ENCODE peak calls at places on chromosomes 12 and 14, in nine cellular contexts. I is IMR-90; H is mucosa of descending colon; L is tibial artery; P is spleen; C is body of pancreas; G is CD8-positive, alpha-beta memory T cell; X is psoas muscle; W is OCI-LY7. D is an unnamed sample.
A peak's percentile ranks its signal among the peaks of the same experiment; 100 is the strongest.

GRCh38 chr12:70367268-70368141 is 1.4 kb downstream of the KCNMB4 start:
- DNase-seq in I (peak; percentile 11), H (peak; percentile 5), L (no peak), P (no peak), C (no peak), G (no peak), X (no peak), W (peak; percentile 18), D (no peak)

GRCh38 chr12:110373962-110374611 is 29.4 kb downstream of the ANAPC7 start:
- DNase-seq in I (no peak), H (no peak), L (no peak), P (no peak), C (no peak), G (no peak), X (no peak), W (no peak), D (no peak)

GRCh38 chr14:23033801-23034497 is 751 bp downstream of the PSMB5 start:
- DNase-seq in I (no peak), H (no peak), L (no peak), P (no peak), C (no peak), G (no peak), X (no peak), W (no peak), D (no peak)

GRCh38 chr12:108888031-108888430 is 8.1 kb downstream of the DAO start:
- DNase-seq in I (no peak), H (no peak), L (no peak), P (peak; percentile 43), C (peak; percentile 13), G (no peak), X (no peak), W (no peak), D (no peak)

GRCh38 chr12:15037091-15037723 is 64.4 kb downstream of the PDE6H start:
- DNase-seq in I (no peak), H (no peak), L (no peak), P (no peak), C (no peak), G (no peak), X (no peak), W (no peak), D (no peak)

GRCh38 chr12:93743999-93744689 is 67.0 kb downstream of the CRADD start:
- DNase-seq in I (no peak), H (no peak), L (no peak), P (no peak), C (no peak), G (no peak), X (no peak), W (no peak), D (no peak)

GRCh38 chr14:38731962-38732361 is 371.1 kb downstream of the SEC23A start:
- DNase-seq in I (no peak), H (no peak), L (no peak), P (no peak), C (no peak), G (no peak), X (no peak), W (no peak), D (no peak)

GRCh38 chr14:63011609-63012008 is 33.6 kb downstream of the KCNH5 start:
- DNase-seq in I (peak; percentile 6), H (no peak), L (no peak), P (no peak), C (no peak), G (no peak), X (no peak), W (no peak), D (no peak)

GRCh38 chr12:70812124-70812523 is 108.4 kb downstream of the PTPRR start:
- DNase-seq in I (no peak), H (peak; percentile 80), L (no peak), P (no peak), C (no peak), G (no peak), X (no peak), W (no peak), D (no peak)

GRCh38 chr14:70036665-70037064 is 152.1 kb downstream of the SLC8A3 start:
- DNase-seq in I (no peak), H (no peak), L (no peak), P (no peak), C (no peak), G (no peak), X (no peak), W (no peak), D (no peak)

GRCh38 chr12:12004524-12004923 is 66.2 kb upstream of the BCL2L14 start:
- DNase-seq in I (no peak), H (no peak), L (no peak), P (no peak), C (no peak), G (no peak), X (no peak), W (no peak), D (no peak)

GRCh38 chr12:112762753-112763152 is 28.8 kb upstream of the RPH3A start:
- DNase-seq in I (no peak), H (no peak), L (no peak), P (no peak), C (no peak), G (no peak), X (no peak), W (no peak), D (no peak)

GRCh38 chr14:69643430-69644200 is 32.2 kb downstream of the SUSD6 start:
- DNase-seq in I (peak; percentile 84), H (peak; percentile 91), L (no peak), P (no peak), C (peak; percentile 91), G (no peak), X (peak; percentile 64), W (no peak), D (peak; percentile 80)

GRCh38 chr12:117809509-117809908 is 159.3 kb downstream of the KSR2 start:
- DNase-seq in I (no peak), H (no peak), L (no peak), P (no peak), C (no peak), G (no peak), X (no peak), W (no peak), D (no peak)

GRCh38 chr12:130856088-130856487 is 15.8 kb upstream of the RAN start:
- DNase-seq in I (no peak), H (no peak), L (no peak), P (no peak), C (no peak), G (no peak), X (no peak), W (no peak), D (no peak)

GRCh38 chr12:121805171-121805687 is 1.4 kb downstream of the SETD1B start:
- DNase-seq in I (no peak), H (no peak), L (no peak), P (peak; percentile 83), C (no peak), G (peak; percentile 43), X (peak; percentile 17), W (peak; percentile 53), D (no peak)

GRCh38 chr12:52380271-52380694 is 5.2 kb downstream of the KRT84 start:
- DNase-seq in I (no peak), H (peak; percentile 61), L (no peak), P (no peak), C (peak; percentile 49), G (no peak), X (no peak), W (no peak), D (peak; percentile 74)

GRCh38 chr14:31934767-31935266 is 142.3 kb upstream of the ARHGAP5 start:
- DNase-seq in I (peak; percentile 41), H (peak; percentile 76), L (no peak), P (no peak), C (peak; percentile 47), G (no peak), X (no peak), W (no peak), D (no peak)

GRCh38 chr12:59578239-59578638 is 17.6 kb upstream of the SLC16A7 start:
- DNase-seq in I (no peak), H (no peak), L (no peak), P (no peak), C (no peak), G (peak; percentile 40), X (no peak), W (no peak), D (no peak)

GRCh38 chr12:66692170-66692569 is 13.3 kb upstream of the GRIP1 start:
- DNase-seq in I (no peak), H (no peak), L (no peak), P (no peak), C (no peak), G (no peak), X (no peak), W (peak; percentile 35), D (no peak)

GRCh38 chr14:36658091-36659009 is 3.3 kb upstream of the PAX9 start:
- DNase-seq in I (no peak), H (no peak), L (no peak), P (no peak), C (no peak), G (no peak), X (no peak), W (no peak), D (no peak)
- H3K9me3 ChIP-seq in I (peaks cover 14% of the 10 kb centered on the region), H (no peaks in the 10 kb centered on the region), L (no peaks in the 10 kb centered on the region), P (peaks cover 3% of the 10 kb centered on the region), C (no peaks in the 10 kb centered on the region), G (no peaks in the 10 kb centered on the region), X (no peaks in the 10 kb centered on the region), W (no peaks in the 10 kb centered on the region), D (no peaks in the 10 kb centered on the region)

DNA sequence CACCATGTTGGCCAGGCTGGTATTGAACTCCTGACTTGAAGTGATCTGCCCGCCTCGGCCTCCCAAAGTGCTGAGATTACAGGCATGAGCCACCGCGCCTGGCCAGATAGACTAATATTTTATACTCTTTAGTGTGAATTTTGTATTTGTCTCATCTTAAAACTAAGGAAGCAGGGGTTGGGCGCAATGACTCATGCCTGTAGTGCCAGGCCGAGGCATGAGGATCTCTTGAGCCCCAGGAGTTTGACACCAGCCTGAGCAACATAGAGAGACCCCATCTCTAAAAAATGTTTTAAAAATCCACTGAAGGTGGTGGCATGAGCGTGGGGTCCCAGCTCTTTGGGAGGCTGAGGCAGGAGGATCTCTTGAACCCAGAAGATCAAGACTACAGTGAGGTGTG is 9.0 kb downstream of the DYNC1H1 start:
- DNase-seq in I (no peak), H (no peak), L (no peak), P (no peak), C (no peak), G (no peak), X (no peak), W (no peak), D (no peak)
- H3K4me3 ChIP-seq in I (no peak overlapping the region), H (no peak overlapping the region), L (no peak overlapping the region), P (no peak overlapping the region), C (no peak overlapping the region), G (no peak overlapping the region), X (no peak overlapping the region), W (no peak overlapping the region), D (no peak overlapping the region)

DNA sequence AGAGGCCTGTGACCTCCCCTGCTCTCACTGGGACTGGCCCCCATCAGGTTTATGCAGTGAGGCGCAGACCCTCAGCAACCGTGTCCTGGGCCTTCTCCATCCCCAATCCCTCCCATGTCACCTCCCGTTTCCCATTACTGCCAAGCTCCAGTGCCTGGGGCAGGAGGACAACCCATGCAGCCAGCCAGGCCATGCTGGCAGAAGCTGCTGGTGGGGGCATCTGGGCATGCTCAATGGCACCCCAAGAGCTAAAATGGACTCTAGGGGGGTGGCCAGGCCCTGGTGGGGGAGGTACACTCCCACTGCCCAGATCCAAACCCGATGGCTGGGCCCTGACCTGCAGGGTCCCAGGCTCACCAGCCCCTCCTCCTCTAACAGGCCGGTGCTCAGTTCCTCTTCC is 20.5 kb upstream of the GPR132 start:
- DNase-seq in I (no peak), H (no peak), L (no peak), P (peak; percentile 73), C (no peak), G (no peak), X (no peak), W (no peak), D (peak; percentile 61)
- H3K4me1 ChIP-seq in I (peaks cover 17% of the 10 kb centered on the region), H (peaks cover 26% of the 10 kb centered on the region), L (peaks cover 41% of the 10 kb centered on the region), P (peaks cover 27% of the 10 kb centered on the region), C (peaks cover 42% of the 10 kb centered on the region), G (peaks cover 17% of the 10 kb centered on the region), X (no peaks in the 10 kb centered on the region), W (no peaks in the 10 kb centered on the region), D (peaks cover 27% of the 10 kb centered on the region)

GRCh38 chr14:20197459-20197858 is 6.8 kb downstream of the OR11G2 start:
- DNase-seq in I (no peak), H (no peak), L (peak; percentile 34), P (no peak), C (peak; percentile 38), G (no peak), X (no peak), W (no peak), D (peak; percentile 64)
- H3K9me3 ChIP-seq in I (peaks cover 5% of the 10 kb centered on the region), H (no peaks in the 10 kb centered on the region), L (no peaks in the 10 kb centered on the region), P (no peaks in the 10 kb centered on the region), C (no peaks in the 10 kb centered on the region), G (no peaks in the 10 kb centered on the region), X (no peaks in the 10 kb centered on the region), W (no peaks in the 10 kb centered on the region), D (no peaks in the 10 kb centered on the region)

D was measured in upper lobe of right lung.